ENCODE peak calls at places on chromosomes 3 and 15, in seven cellular contexts. K is progenitor cell of endocrine pancreas, Q is HCT116, L is SK-N-SH, S is cardiac fibroblast, A is osteocyte, W is bronchial epithelial cell. M is an unnamed sample.
A peak's percentile ranks its signal among the peaks of the same experiment; 100 is the strongest.

GRCh38 chr3:129182390-129183180 is 1.1 kb downstream of the CNBP start:
- DNase-seq in K (no peak), Q (no peak), L (peak; percentile 58), S (peak; percentile 51), A (no peak), W (peak; percentile 51), M (no peak)

GRCh38 chr3:110123929-110124328 is 786.6 kb upstream of the DPPA4 start:
- DNase-seq in K (no peak), Q (no peak), L (no peak), S (no peak), A (no peak), W (no peak), M (no peak)

GRCh38 chr3:183098538-183099025 is 714 bp downstream of the MCCC1 start:
- DNase-seq in K (no peak), Q (no peak), L (no peak), S (peak; percentile 25), A (no peak), W (peak; percentile 33), M (no peak)

GRCh38 chr3:102018544-102018943 is 169.2 kb downstream of the NFKBIZ start:
- DNase-seq in K (no peak), Q (no peak), L (no peak), S (no peak), A (no peak), W (no peak), M (no peak)

GRCh38 chr3:52367891-52368880 is 52.1 kb downstream of the DNAH1 start:
- DNase-seq in K (no peak), Q (no peak), L (no peak), S (no peak), A (no peak), W (no peak), M (no peak)

GRCh38 chr15:66720206-66721010 is 18.4 kb downstream of the SMAD6 start:
- DNase-seq in K (no peak), Q (no peak), L (no peak), S (peak; percentile 83), A (no peak), W (peak; percentile 63), M (no peak)

GRCh38 chr3:57961828-57962447 is 46.3 kb upstream of the FLNB start:
- DNase-seq in K (no peak), Q (peak; percentile 56), L (no peak), S (peak; percentile 77), A (no peak), W (peak; percentile 75), M (no peak)

GRCh38 chr15:60137711-60138396 is 133.7 kb downstream of the FOXB1 start:
- DNase-seq in K (no peak), Q (no peak), L (no peak), S (peak; percentile 69), A (no peak), W (peak; percentile 28), M (no peak)

GRCh38 chr3:49415931-49416601 is 3.8 kb downstream of the TCTA start:
- DNase-seq in K (no peak), Q (no peak), L (no peak), S (no peak), A (no peak), W (no peak), M (no peak)

GRCh38 chr3:102069211-102069662 is 219.9 kb downstream of the NFKBIZ start:
- DNase-seq in K (no peak), Q (no peak), L (no peak), S (peak; percentile 94), A (no peak), W (peak; percentile 90), M (no peak)

GRCh38 chr3:50157821-50158556 is 2.9 kb downstream of the SEMA3F start:
- DNase-seq in K (no peak), Q (no peak), L (no peak), S (peak; percentile 24), A (no peak), W (peak; percentile 95), M (no peak)

GRCh38 chr3:136804813-136805212 is 14.1 kb upstream of the SLC35G2 start:
- DNase-seq in K (no peak), Q (no peak), L (no peak), S (no peak), A (no peak), W (no peak), M (no peak)

GRCh38 chr3:186477876-186478275 is 66.3 kb downstream of the CRYGS start:
- DNase-seq in K (no peak), Q (no peak), L (no peak), S (no peak), A (peak; percentile 23), W (peak; percentile 78), M (no peak)

GRCh38 chr3:138921316-138922292 is 25.3 kb downstream of the FOXL2 start:
- DNase-seq in K (no peak), Q (no peak), L (no peak), S (peak; percentile 85), A (no peak), W (peak; percentile 68), M (no peak)

GRCh38 chr3:171327441-171328174 is 132.6 kb downstream of the TNIK start:
- DNase-seq in K (no peak), Q (no peak), L (no peak), S (no peak), A (no peak), W (no peak), M (no peak)

GRCh38 chr3:23810342-23811116 is 4.8 kb downstream of the UBE2E1 start:
- DNase-seq in K (peak; percentile 53), Q (no peak), L (peak; percentile 87), S (peak; percentile 32), A (peak; percentile 85), W (no peak), M (no peak)

GRCh38 chr3:11445883-11446282 is 173.7 kb downstream of the ATG7 start:
- DNase-seq in K (no peak), Q (no peak), L (no peak), S (peak; percentile 55), A (no peak), W (no peak), M (no peak)

GRCh38 chr3:4398120-4398740 is 68.8 kb downstream of the SUMF1 start:
- DNase-seq in K (no peak), Q (no peak), L (no peak), S (peak; percentile 27), A (no peak), W (peak; percentile 22), M (no peak)

GRCh38 chr15:73052679-73053397 is 575 bp downstream of the NEO1 start:
- DNase-seq in K (peak; percentile 59), Q (peak; percentile 23), L (peak; percentile 65), S (peak; percentile 15), A (no peak), W (peak; percentile 35), M (no peak)

GRCh38 chr3:10396083-10396482 is 75.2 kb upstream of the SEC13 start:
- DNase-seq in K (no peak), Q (no peak), L (no peak), S (no peak), A (no peak), W (no peak), M (no peak)

GRCh38 chr3:11588338-11588737 is 55.4 kb downstream of the VGLL4 start:
- DNase-seq in K (no peak), Q (no peak), L (no peak), S (no peak), A (no peak), W (no peak), M (no peak)

GRCh38 chr15:101148881-101149664 is 102.8 kb downstream of the CHSY1 start:
- DNase-seq in K (no peak), Q (no peak), L (peak; percentile 89), S (no peak), A (no peak), W (no peak), M (no peak)

GRCh38 chr3:166533740-166534139 is 696.5 kb upstream of the BCHE start:
- DNase-seq in K (no peak), Q (no peak), L (no peak), S (no peak), A (no peak), W (no peak), M (no peak)

GRCh38 chr3:158434412-158435038 is 136.5 kb upstream of the MLF1 start:
- DNase-seq in K (peak; percentile 23), Q (peak; percentile 37), L (peak; percentile 17), S (peak; percentile 83), A (no peak), W (peak; percentile 63), M (peak; percentile 51)

GRCh38 chr3:66989860-66990696 is 8.0 kb upstream of the KBTBD8 start:
- DNase-seq in K (no peak), Q (peak; percentile 29), L (no peak), S (peak; percentile 33), A (no peak), W (no peak), M (no peak)

GRCh38 chr3:183038764-183039163 is 58.4 kb upstream of the DCUN1D1 start:
- DNase-seq in K (no peak), Q (no peak), L (no peak), S (no peak), A (no peak), W (no peak), M (no peak)

GRCh38 chr3:115436767-115437301 is 186.5 kb upstream of the GAP43 start:
- DNase-seq in K (no peak), Q (peak; percentile 24), L (no peak), S (peak; percentile 97), A (no peak), W (peak; percentile 80), M (no peak)
- TF ChIP-seq CTCF in K (no peak), Q (peak; percentile 21), L (peak; percentile 62), S (peak; percentile 58), A (peak; percentile 32), W (no peak), M (no peak)

GRCh38 chr3:152073267-152073666 is 195.5 kb upstream of the MBNL1 start:
- DNase-seq in K (no peak), Q (no peak), L (peak; percentile 1), S (peak; percentile 84), A (no peak), W (no peak), M (no peak)
- TF ChIP-seq CTCF in K (no peak), Q (no peak), L (peak; percentile 33), S (peak; percentile 15), A (peak; percentile 59), W (no peak), M (peak; percentile 29)

DNA sequence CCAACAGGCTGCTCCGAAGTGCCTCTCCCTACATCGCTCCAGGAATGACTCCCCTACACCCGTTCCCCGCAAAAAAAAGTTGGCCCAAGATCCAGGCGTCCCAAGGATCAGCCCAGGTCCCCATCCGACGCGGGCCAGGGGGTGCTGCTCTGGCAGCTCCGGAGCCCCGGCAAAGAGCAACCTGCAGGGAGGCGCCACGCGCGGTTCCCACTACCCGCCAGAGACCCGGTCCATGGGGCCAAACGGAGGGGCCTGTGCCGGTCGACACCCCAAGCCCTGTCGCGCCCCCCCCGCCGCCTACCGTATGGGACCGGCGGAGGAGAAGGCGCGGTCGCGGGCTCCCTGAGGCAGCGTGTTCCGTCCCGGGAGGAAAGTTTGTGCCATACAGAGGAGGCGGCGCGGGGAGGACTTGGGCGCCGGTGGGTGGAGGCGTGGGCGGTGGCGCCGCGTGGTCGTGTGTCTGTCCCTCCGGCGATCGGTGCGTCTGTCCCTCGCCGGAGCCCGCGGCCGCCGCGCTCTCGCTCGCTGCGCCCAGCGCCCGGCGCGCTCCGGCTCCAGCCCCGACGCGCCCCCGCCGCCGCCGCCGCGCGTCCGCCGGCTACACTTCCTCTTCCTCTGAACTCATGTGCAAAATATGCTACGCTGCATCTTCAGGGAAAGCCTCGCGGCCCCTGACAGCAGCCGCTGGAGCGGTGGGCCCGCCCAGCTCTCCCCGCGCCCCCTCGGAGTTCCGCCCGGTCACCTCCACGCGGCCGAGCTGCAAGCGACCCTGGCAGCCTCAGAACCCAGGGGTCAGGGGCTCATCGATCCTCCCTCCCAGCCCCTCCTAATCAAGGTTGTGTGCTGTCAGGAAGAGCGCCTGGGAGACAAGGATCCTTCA is at the start of gene RFTN1:
- DNase-seq in K (peak; percentile 14), Q (no peak), L (peak; percentile 73), S (peak; percentile 68), A (no peak), W (peak; percentile 39), M (no peak)
- TF ChIP-seq CTCF in K (no peak), Q (peak; percentile 2), L (peak; percentile 19), S (no peak), A (peak; percentile 18), W (no peak), M (no peak)

GRCh38 chr3:28799084-28799483 is 450.5 kb upstream of the AZI2 start:
- DNase-seq in K (no peak), Q (peak; percentile 4), L (no peak), S (peak; percentile 25), A (no peak), W (peak; percentile 17), M (no peak)
- TF ChIP-seq CTCF in K (no peak), Q (no peak), L (no peak), S (no peak), A (peak; percentile 14), W (peak; percentile 8), M (peak; percentile 45)